ENCODE peak calls at places on chromosomes 12 and 14, in seven cellular contexts. B is K562, E is esophagus muscularis mucosa, Z is SK-N-SH, T is stomach, F is upper lobe of left lung, U is transverse colon. H is an unnamed sample.

GRCh38 chr12:15848606-15849005 is 33.6 kb upstream of the STRAP start:
- DNase-seq in T (no peak), B (no peak), E (no peak), F (no peak), Z (no peak), U (no peak), H (no peak)

GRCh38 chr12:45273717-45274271 is 57.9 kb downstream of the ANO6 start:
- DNase-seq in U (no peak), Z (no peak), F (no peak), B (peak), T (no peak), E (no peak), H (no peak)

GRCh38 chr12:60724475-60724874 is 1128.6 kb downstream of the SLC16A7 start:
- DNase-seq in E (no peak), T (no peak), F (no peak), Z (no peak), U (no peak), B (no peak), H (no peak)

GRCh38 chr12:3329361-3329760 is 161.6 kb upstream of the PRMT8 start:
- DNase-seq in T (no peak), E (no peak), U (no peak), F (no peak), Z (no peak), B (no peak), H (no peak)

GRCh38 chr12:117986705-117987469 is 18.1 kb upstream of the KSR2 start:
- DNase-seq in T (no peak), Z (no peak), E (no peak), B (no peak), U (no peak), F (no peak), H (no peak)

GRCh38 chr14:63938198-63939005 is 85.6 kb downstream of the SYNE2 start:
- DNase-seq in Z (no peak), E (no peak), T (no peak), B (no peak), U (no peak), F (no peak), H (no peak)

GRCh38 chr14:64808449-64808848 is 71.3 kb downstream of the SPTB start:
- DNase-seq in B (no peak), Z (no peak), U (no peak), T (no peak), F (no peak), E (no peak), H (no peak)

GRCh38 chr14:88706425-88706824 is 86.3 kb downstream of the EML5 start:
- DNase-seq in B (no peak), T (no peak), Z (no peak), E (no peak), F (no peak), U (no peak), H (no peak)

GRCh38 chr12:67889935-67890334 is 99.3 kb upstream of the IFNG-AS1 start:
- DNase-seq in T (no peak), F (no peak), B (no peak), U (no peak), E (no peak), Z (no peak), H (no peak)

GRCh38 chr12:121364657-121365265 is 12.6 kb upstream of the ANAPC5 start:
- DNase-seq in B (no peak), U (no peak), E (no peak), Z (no peak), T (no peak), F (no peak), H (no peak)

GRCh38 chr12:98418357-98419075 is 96.9 kb upstream of the TMPO start:
- DNase-seq in Z (peak), F (peak), E (peak), B (peak), U (peak), T (peak), H (peak)

GRCh38 chr14:66163023-66163422 is 323.1 kb upstream of the CCDC196 start:
- DNase-seq in E (no peak), T (no peak), F (no peak), B (no peak), U (no peak), Z (no peak), H (no peak)

GRCh38 chr14:37508500-37508899 is 86.5 kb downstream of the FOXA1 start:
- DNase-seq in F (no peak), B (no peak), E (no peak), T (no peak), Z (no peak), U (no peak), H (no peak)

GRCh38 chr14:99065551-99065950 is 206.4 kb downstream of the BCL11B start:
- DNase-seq in T (no peak), U (no peak), B (no peak), E (no peak), Z (no peak), F (no peak), H (no peak)

GRCh38 chr14:65330416-65330815 is 82.1 kb upstream of the FUT8 start:
- DNase-seq in U (no peak), E (no peak), T (no peak), F (no peak), Z (no peak), B (no peak), H (no peak)

GRCh38 chr12:112967858-112968257 is 10.5 kb upstream of the OAS2 start:
- DNase-seq in T (no peak), Z (no peak), E (no peak), U (no peak), B (no peak), F (no peak), H (no peak)

GRCh38 chr14:102248121-102248520 is 56.8 kb downstream of the MOK start:
- DNase-seq in U (no peak), B (peak), Z (no peak), T (no peak), E (no peak), F (no peak), H (no peak)

GRCh38 chr14:53032161-53032803 is 81.4 kb upstream of the FERMT2 start:
- DNase-seq in F (no peak), E (no peak), T (no peak), Z (no peak), U (no peak), B (no peak), H (peak)

GRCh38 chr12:103524238-103524875 is 28.6 kb upstream of the C12orf42 start:
- DNase-seq in B (no peak), U (no peak), T (no peak), E (no peak), F (no peak), Z (no peak), H (no peak)

GRCh38 chr12:49951411-49952105 is 1.0 kb downstream of the AQP2 start:
- DNase-seq in B (no peak), U (no peak), F (no peak), T (no peak), E (no peak), Z (no peak), H (no peak)
- TF ChIP-seq EP300 in B (no peak), U (no peak), F (no peak), T (no peak), E (no peak), Z (no peak), H (no peak)

GRCh38 chr12:120301962-120302815 is at the start of gene SIRT4:
- DNase-seq in E (peak), B (peak), Z (peak), U (peak), F (peak), T (peak), H (peak)
- TF ChIP-seq POLR2AphosphoS5 in E (peak), B (peak), Z (peak), U (peak), F (no peak), T (peak), H (peak)

GRCh38 chr12:92138626-92139025 is 7.0 kb downstream of the BTG1 start:
- DNase-seq in F (no peak), T (no peak), Z (no peak), E (no peak), U (no peak), B (no peak), H (no peak)
- H3K4me3 ChIP-seq in F (peak), T (peak), Z (peak), E (peak), U (no peak), B (no peak), H (peak)

GRCh38 chr12:86139671-86140070 is 116.5 kb downstream of the MGAT4C start:
- DNase-seq in T (no peak), E (no peak), B (no peak), U (no peak), Z (no peak), F (no peak), H (no peak)

GRCh38 chr12:86138770-86139169 is 117.4 kb downstream of the MGAT4C start:
- DNase-seq in T (no peak), E (no peak), Z (no peak), U (no peak), B (no peak), F (no peak), H (no peak)

GRCh38 chr12:86137936-86138335 is 118.3 kb downstream of the MGAT4C start:
- DNase-seq in T (no peak), B (no peak), F (no peak), Z (no peak), E (no peak), U (no peak), H (no peak)

GRCh38 chr12:86134571-86134970 is 121.6 kb downstream of the MGAT4C start:
- DNase-seq in U (no peak), F (no peak), Z (no peak), T (no peak), B (no peak), E (no peak), H (no peak)
- TF ChIP-seq EP300 in U (no peak), F (no peak), Z (no peak), T (no peak), B (no peak), E (no peak), H (no peak)

GRCh38 chr12:94171595-94171930 is 23.2 kb downstream of the PLXNC1 start:
- DNase-seq in T (no peak), B (no peak), Z (no peak), U (no peak), E (no peak), F (no peak), H (no peak)

GRCh38 chr12:94172031-94172430 is 23.7 kb downstream of the PLXNC1 start:
- DNase-seq in B (peak), E (no peak), Z (no peak), T (no peak), F (no peak), U (peak), H (no peak)

GRCh38 chr12:94173660-94174265 is 25.4 kb downstream of the PLXNC1 start:
- DNase-seq in U (peak), Z (no peak), B (no peak), E (no peak), T (no peak), F (no peak), H (no peak)

GRCh38 chr12:94174576-94174975 is 26.2 kb downstream of the PLXNC1 start:
- DNase-seq in B (no peak), T (no peak), F (no peak), E (no peak), Z (no peak), U (peak), H (no peak)

GRCh38 chr12:94172973-94173372 is 24.6 kb downstream of the PLXNC1 start:
- DNase-seq in U (peak), E (no peak), F (no peak), T (peak), B (no peak), Z (no peak), H (no peak)
- TF ChIP-seq POLR2AphosphoS5 in U (no peak), E (no peak), F (peak), T (peak), B (no peak), Z (no peak), H (peak)

DNA sequence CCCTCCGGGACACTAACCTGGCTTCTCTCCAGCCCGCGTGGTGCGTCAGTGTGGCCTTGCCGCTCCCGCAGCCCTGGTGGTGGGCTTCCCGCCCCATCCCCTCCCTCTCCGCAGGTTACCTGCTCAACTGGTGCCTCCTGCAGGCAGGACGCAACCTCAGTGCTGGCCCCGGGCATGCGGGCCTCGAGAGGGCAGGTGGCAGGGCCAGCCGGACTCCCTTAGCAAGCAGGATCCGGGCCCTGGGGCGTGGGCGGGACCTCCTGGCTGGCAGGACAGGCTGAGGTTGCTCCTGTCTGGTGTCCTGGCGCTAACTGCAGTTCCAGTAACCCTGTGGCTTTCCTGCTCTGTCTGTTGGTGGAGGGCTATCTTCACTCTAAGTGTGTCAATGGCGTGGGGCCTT is 8.6 kb upstream of the ADSS1 start:
- DNase-seq in B (no peak), U (no peak), E (no peak), T (no peak), Z (no peak), F (no peak), H (no peak)
- H3K4me3 ChIP-seq in B (no peak), U (no peak), E (no peak), T (no peak), Z (no peak), F (no peak), H (no peak)

DNA sequence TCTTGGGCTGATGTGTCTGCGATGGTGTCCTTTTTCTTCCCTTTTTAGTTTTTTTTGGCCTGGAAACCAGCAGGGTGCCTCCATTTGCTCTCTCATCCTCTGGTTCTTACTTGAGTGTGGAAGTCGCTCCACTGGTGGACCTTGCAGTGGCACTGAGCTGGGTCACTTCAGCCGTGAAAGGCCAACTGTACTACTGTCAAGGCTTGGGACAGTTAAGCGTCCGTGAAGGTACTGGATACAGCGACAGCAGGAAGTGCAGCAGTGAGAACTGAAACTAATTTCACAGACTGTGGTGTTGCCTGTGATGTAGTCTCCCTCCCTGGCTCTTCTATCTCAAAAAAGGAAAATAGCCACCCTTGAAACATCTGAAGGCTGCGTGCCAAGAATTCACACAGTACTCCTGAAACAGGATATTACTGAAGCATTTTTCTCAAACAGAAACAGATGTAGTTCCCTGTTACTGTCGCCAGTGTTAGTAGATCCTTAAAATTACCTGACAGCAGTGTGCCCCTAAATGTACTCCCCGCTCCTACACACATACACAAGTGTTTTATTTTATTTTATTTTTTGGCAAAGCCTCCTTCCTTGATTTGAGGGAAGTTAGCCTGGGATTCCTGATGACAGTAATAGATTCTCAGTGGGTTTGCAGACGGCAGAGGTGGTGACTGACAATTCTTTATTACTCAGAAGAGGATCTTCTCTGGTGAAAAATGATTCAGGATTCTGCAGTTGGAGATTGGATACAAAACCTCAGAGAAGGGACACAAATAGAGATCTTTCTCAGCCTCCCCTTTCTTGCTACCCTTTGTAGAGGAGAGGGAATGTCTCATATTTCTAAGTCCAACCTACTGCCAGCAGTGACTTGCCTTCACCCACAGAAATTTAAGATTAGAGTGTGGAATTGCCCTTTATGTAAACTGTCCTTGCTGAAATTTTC is 4.3 kb downstream of the SUSD6 start:
- DNase-seq in Z (no peak), T (peak), F (no peak), E (no peak), B (peak), U (peak), H (peak)
- TF ChIP-seq EP300 in Z (no peak), T (no peak), F (no peak), E (no peak), B (no peak), U (no peak), H (no peak)

GRCh38 chr14:54902143-54902520 is 494 bp downstream of the GCH1 start:
- DNase-seq in Z (peak), F (peak), E (peak), U (peak), B (peak), T (peak), H (peak)

GRCh38 chr14:54901380-54902142 is 1.1 kb downstream of the GCH1 start:
- DNase-seq in E (no peak), Z (peak), B (no peak), F (no peak), U (peak), T (no peak), H (peak)

GRCh38 chr14:54906075-54906474 is 3.4 kb upstream of the GCH1 start:
- DNase-seq in E (no peak), B (no peak), Z (no peak), F (no peak), T (no peak), U (no peak), H (no peak)

GRCh38 chr14:54908230-54908629 is 5.6 kb upstream of the GCH1 start:
- DNase-seq in F (no peak), T (no peak), B (no peak), U (no peak), E (no peak), Z (no peak), H (no peak)

DNA sequence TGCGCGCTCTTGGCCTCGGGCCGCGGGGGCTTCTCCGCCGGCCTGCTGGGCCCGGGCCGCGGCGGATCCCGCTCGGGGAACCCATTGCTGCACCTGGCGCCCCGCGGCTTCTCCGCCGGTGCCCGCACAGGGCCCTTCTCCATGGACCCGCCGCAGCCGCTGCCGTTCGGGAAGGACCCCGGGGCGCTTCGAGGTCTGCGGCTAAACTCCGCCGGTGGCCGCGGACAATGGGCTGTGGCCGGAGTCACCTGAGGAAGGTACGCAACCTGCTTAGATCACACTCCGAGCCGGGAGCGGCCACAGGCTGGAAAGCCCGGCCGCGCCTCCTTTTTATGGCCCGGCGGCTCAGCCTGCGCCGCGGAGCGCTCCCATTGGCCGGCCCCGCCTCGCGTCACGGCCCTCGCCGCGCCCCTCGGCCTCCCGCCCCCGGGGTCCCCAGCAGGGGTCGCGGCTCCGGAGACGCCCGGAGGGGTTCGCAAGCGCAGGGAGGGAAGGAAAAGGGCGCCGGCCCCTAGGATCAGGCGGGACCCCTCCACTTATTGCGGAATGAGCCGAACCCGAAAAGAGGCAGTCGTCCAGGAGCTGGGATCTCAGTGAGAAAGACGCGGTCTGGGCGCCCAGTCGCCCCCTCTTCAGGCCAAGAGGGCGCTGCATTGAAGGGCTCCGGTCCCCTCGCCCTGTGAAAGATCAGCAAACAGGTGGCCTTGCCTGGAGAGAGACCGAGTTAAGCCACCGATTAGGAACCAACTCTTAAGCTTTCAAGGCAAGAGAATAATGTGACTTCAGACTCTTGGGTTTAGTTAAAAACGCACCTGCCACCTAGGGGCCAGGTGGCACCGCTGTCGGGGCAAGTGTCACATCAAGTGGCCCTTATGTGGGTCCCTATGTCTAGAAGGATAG is at the start of gene GCH1:
- DNase-seq in U (peak), F (peak), T (peak), B (peak), Z (peak), E (no peak), H (peak)
- TF ChIP-seq POLR2AphosphoS5 in U (peak), F (no peak), T (peak), B (peak), Z (peak), E (peak), H (peak)

H was measured in sigmoid colon.